ENCODE peak calls at places on chromosomes 5 and 9, in six cellular contexts. A is foreskin keratinocyte, E is RWPE1, O is cardiac muscle cell, Z is uterus, Q is right cardiac atrium. P is an unnamed sample.

GRCh38 chr9:16364347-16364746 is 506.1 kb downstream of the BNC2 start:
- DNase-seq in A (no peak), E (no peak), O (no peak), Z (no peak), Q (peak), P (no peak)

GRCh38 chr5:103497782-103498181 is 64.8 kb downstream of the NUDT12 start:
- DNase-seq in A (no peak), E (no peak), O (no peak), Z (no peak), Q (no peak), P (no peak)

GRCh38 chr5:135829179-135829578 is 5.3 kb upstream of the SLC25A48 start:
- DNase-seq in A (no peak), E (no peak), O (no peak), Z (no peak), Q (no peak), P (no peak)

GRCh38 chr5:180598316-180598701 is 7.0 kb upstream of the SCGB3A1 start:
- DNase-seq in A (no peak), E (no peak), O (no peak), Z (no peak), Q (no peak), P (no peak)

GRCh38 chr5:78601622-78602314 is 46.8 kb downstream of the LHFPL2 start:
- DNase-seq in A (no peak), E (no peak), O (no peak), Z (no peak), Q (no peak), P (no peak)

GRCh38 chr9:119304566-119304965 is 64.7 kb downstream of the BRINP1 start:
- DNase-seq in A (no peak), E (no peak), O (no peak), Z (no peak), Q (no peak), P (no peak)

GRCh38 chr9:133649194-133649593 is 13.0 kb downstream of the DBH start:
- DNase-seq in A (no peak), E (no peak), O (no peak), Z (no peak), Q (no peak), P (no peak)

GRCh38 chr9:108275906-108276305 is 579.9 kb downstream of the ACTL7B start:
- DNase-seq in A (no peak), E (no peak), O (no peak), Z (no peak), Q (no peak), P (no peak)

GRCh38 chr5:170479484-170479883 is 24.3 kb upstream of the KCNIP1 start:
- DNase-seq in A (no peak), E (no peak), O (no peak), Z (no peak), Q (no peak), P (no peak)

GRCh38 chr5:138054863-138055558 is 22.1 kb upstream of the FAM13B start:
- DNase-seq in A (peak), E (no peak), O (peak), Z (no peak), Q (no peak), P (no peak)

GRCh38 chr5:50967388-50968039 is 301.1 kb downstream of the PARP8 start:
- DNase-seq in A (no peak), E (no peak), O (no peak), Z (no peak), Q (no peak), P (no peak)

GRCh38 chr5:14671414-14671813 is 6.9 kb downstream of the OTULIN start:
- DNase-seq in A (peak), E (no peak), O (no peak), Z (no peak), Q (no peak), P (no peak)

GRCh38 chr9:97638666-97639065 is 5.0 kb downstream of the NCBP1 start:
- DNase-seq in A (no peak), E (no peak), O (no peak), Z (no peak), Q (no peak), P (no peak)

GRCh38 chr5:113510836-113511451 is 2.5 kb upstream of the YTHDC2 start:
- DNase-seq in A (peak), E (peak), O (peak), Z (no peak), Q (no peak), P (no peak)

GRCh38 chr9:105672711-105673234 is 10.5 kb downstream of the TAL2 start:
- DNase-seq in A (no peak), E (no peak), O (no peak), Z (no peak), Q (no peak), P (no peak)

GRCh38 chr5:149423287-149424268 is 44.5 kb upstream of the IL17B start:
- DNase-seq in A (no peak), E (no peak), O (peak), Z (peak), Q (peak), P (no peak)

GRCh38 chr5:53035868-53036381 is 46.8 kb downstream of the ITGA2 start:
- DNase-seq in A (peak), E (peak), O (no peak), Z (no peak), Q (no peak), P (peak)

GRCh38 chr9:127905788-127906191 is 6.4 kb upstream of the ST6GALNAC6 start:
- DNase-seq in A (no peak), E (no peak), O (no peak), Z (no peak), Q (no peak), P (no peak)

GRCh38 chr5:132471006-132471907 is 19.3 kb downstream of the IRF1 start:
- DNase-seq in A (no peak), E (no peak), O (no peak), Z (peak), Q (no peak), P (no peak)

GRCh38 chr9:125558453-125559084 is 148.4 kb downstream of the MAPKAP1 start:
- DNase-seq in A (peak), E (peak), O (peak), Z (peak), Q (no peak), P (peak)

GRCh38 chr5:37071901-37072581 is 177.1 kb downstream of the CPLANE1 start:
- DNase-seq in A (peak), E (no peak), O (peak), Z (no peak), Q (no peak), P (peak)

GRCh38 chr9:137724114-137724445 is 105.3 kb downstream of the EHMT1 start:
- DNase-seq in A (no peak), E (peak), O (peak), Z (no peak), Q (no peak), P (no peak)

GRCh38 chr5:32379421-32379820 is 65.1 kb downstream of the ZFR start:
- DNase-seq in A (no peak), E (no peak), O (no peak), Z (no peak), Q (no peak), P (no peak)

GRCh38 chr5:137822158-137822764 is 45.4 kb upstream of the MYOT start:
- DNase-seq in A (peak), E (peak), O (peak), Z (peak), Q (no peak), P (no peak)

GRCh38 chr9:112029921-112030444 is 133.4 kb downstream of the UGCG start:
- DNase-seq in A (peak), E (peak), O (no peak), Z (no peak), Q (no peak), P (peak)

GRCh38 chr9:114087721-114088120 is 9.6 kb upstream of the AMBP start:
- DNase-seq in A (no peak), E (no peak), O (no peak), Z (no peak), Q (no peak), P (no peak)

GRCh38 chr5:140245354-140245753 is 57.5 kb downstream of the PFDN1 start:
- DNase-seq in A (no peak), E (no peak), O (peak), Z (no peak), Q (no peak), P (no peak)

GRCh38 chr5:76684756-76685594 is 31.0 kb upstream of the F2R start:
- DNase-seq in A (no peak), E (no peak), O (no peak), Z (no peak), Q (no peak), P (no peak)

GRCh38 chr5:11130111-11130510 is 369.1 kb upstream of the DAP start:
- DNase-seq in A (no peak), E (no peak), O (no peak), Z (no peak), Q (no peak), P (no peak)

GRCh38 chr5:11126844-11127243 is 365.8 kb upstream of the DAP start:
- DNase-seq in A (no peak), E (no peak), O (no peak), Z (no peak), Q (no peak), P (no peak)

GRCh38 chr5:11128021-11128420 is 367.0 kb upstream of the DAP start:
- DNase-seq in A (no peak), E (no peak), O (no peak), Z (no peak), Q (no peak), P (no peak)
- H3K27ac ChIP-seq in A (no peak), E (no peak), O (no peak), Z (no peak), Q (no peak), P (no peak)

GRCh38 chr5:150484964-150485769 is 22.8 kb upstream of the NDST1 start:
- DNase-seq in A (no peak), E (no peak), O (no peak), Z (no peak), Q (no peak), P (no peak)

GRCh38 chr5:150485770-150486401 is 22.0 kb upstream of the NDST1 start:
- DNase-seq in A (no peak), E (peak), O (peak), Z (peak), Q (peak), P (no peak)

GRCh38 chr5:150487199-150488061 is 20.5 kb upstream of the NDST1 start:
- DNase-seq in A (peak), E (peak), O (peak), Z (no peak), Q (peak), P (no peak)

GRCh38 chr5:150488519-150489357 is 19.2 kb upstream of the NDST1 start:
- DNase-seq in A (no peak), E (no peak), O (peak), Z (peak), Q (peak), P (no peak)

GRCh38 chr5:150486402-150487198 is 21.3 kb upstream of the NDST1 start:
- DNase-seq in A (peak), E (peak), O (peak), Z (peak), Q (peak), P (no peak)
- H3K27ac ChIP-seq in A (peak), E (peak), O (peak), Z (peak), Q (peak), P (peak)

GRCh38 chr9:9133526-9133925 is 1333.9 kb upstream of the DMAC1 start:
- DNase-seq in A (no peak), E (no peak), O (no peak), Z (no peak), Q (no peak), P (no peak)
- H3K27ac ChIP-seq in A (no peak), E (no peak), O (no peak), Z (no peak), Q (no peak), P (no peak)

GRCh38 chr5:168612996-168613395 is 33.8 kb upstream of the PANK3 start:
- DNase-seq in A (no peak), E (no peak), O (no peak), Z (no peak), Q (no peak), P (no peak)
- H3K27ac ChIP-seq in A (no peak), E (no peak), O (no peak), Z (no peak), Q (no peak), P (no peak)